ENCODE peak calls at places on chromosomes 2 and 18, in eight cellular contexts. H is tibial nerve, V is Peyer's patch, A is A549, T is right lobe of liver, W is thyroid gland, O is body of pancreas, X is uterus. S is an unnamed sample.

GRCh38 chr2:173171924-173172643 is 96.4 kb downstream of the MAP3K20 start:
- DNase-seq in H (no peak), V (no peak), A (peak; percentile 50), T (no peak), W (no peak), O (no peak), X (no peak), S (no peak)

GRCh38 chr2:241638063-241638660 is 669 bp downstream of the ATG4B start:
- DNase-seq in H (no peak), V (no peak), A (no peak), T (no peak), W (no peak), O (no peak), X (no peak), S (no peak)

GRCh38 chr2:209817818-209818420 is 46.3 kb downstream of the UNC80 start:
- DNase-seq in H (no peak), V (no peak), A (no peak), T (no peak), W (no peak), O (no peak), X (no peak), S (no peak)

GRCh38 chr2:208269091-208269490 is 3.0 kb downstream of the PIKFYVE start:
- DNase-seq in H (no peak), V (no peak), A (peak; percentile 12), T (no peak), W (no peak), O (no peak), X (no peak), S (no peak)

GRCh38 chr2:145845923-145846322 is 1326.0 kb upstream of the ZEB2 start:
- DNase-seq in H (no peak), V (no peak), A (no peak), T (no peak), W (no peak), O (no peak), X (no peak), S (no peak)

GRCh38 chr18:8797206-8797605 is 91.8 kb downstream of the MTCL1 start:
- DNase-seq in H (no peak), V (no peak), A (peak; percentile 16), T (no peak), W (no peak), O (peak; percentile 57), X (no peak), S (no peak)

GRCh38 chr18:49017813-49018552 is 67.2 kb upstream of the SMAD7 start:
- DNase-seq in H (no peak), V (peak; percentile 45), A (no peak), T (no peak), W (no peak), O (no peak), X (peak; percentile 9), S (no peak)

GRCh38 chr2:222193328-222194008 is 105.3 kb downstream of the PAX3 start:
- DNase-seq in H (no peak), V (no peak), A (no peak), T (no peak), W (no peak), O (no peak), X (no peak), S (no peak)

GRCh38 chr2:61769093-61769675 is 84.7 kb downstream of the FAM161A start:
- DNase-seq in H (no peak), V (no peak), A (no peak), T (no peak), W (no peak), O (no peak), X (no peak), S (no peak)

GRCh38 chr18:45962461-45962860 is 4.7 kb downstream of the EPG5 start:
- DNase-seq in H (no peak), V (no peak), A (no peak), T (no peak), W (peak; percentile 85), O (peak; percentile 33), X (no peak), S (no peak)

GRCh38 chr2:85838181-85838580 is 50.6 kb downstream of the ST3GAL5 start:
- DNase-seq in H (no peak), V (no peak), A (peak; percentile 36), T (no peak), W (no peak), O (no peak), X (no peak), S (no peak)

GRCh38 chr18:59021500-59021899 is 118.2 kb upstream of the SEC11C start:
- DNase-seq in H (no peak), V (no peak), A (no peak), T (peak; percentile 85), W (peak; percentile 21), O (no peak), X (no peak), S (no peak)

GRCh38 chr2:112582314-112582746 is 2.1 kb upstream of the CHCHD5 start:
- DNase-seq in H (peak; percentile 53), V (no peak), A (peak; percentile 65), T (no peak), W (peak; percentile 28), O (peak; percentile 33), X (no peak), S (peak; percentile 12)

GRCh38 chr2:151930042-151930441 is 101.8 kb upstream of the ARL5A start:
- DNase-seq in H (no peak), V (no peak), A (no peak), T (no peak), W (no peak), O (no peak), X (no peak), S (no peak)

GRCh38 chr18:48975817-48976649 is 25.3 kb upstream of the SMAD7 start:
- DNase-seq in H (no peak), V (peak; percentile 77), A (peak; percentile 62), T (no peak), W (peak; percentile 80), O (peak; percentile 84), X (no peak), S (peak; percentile 67)

GRCh38 chr2:33062665-33063249 is 116.0 kb downstream of the LTBP1 start:
- DNase-seq in H (no peak), V (no peak), A (no peak), T (no peak), W (no peak), O (no peak), X (no peak), S (no peak)

GRCh38 chr2:38430603-38431002 is 53.5 kb upstream of the ATL2 start:
- DNase-seq in H (no peak), V (no peak), A (no peak), T (no peak), W (no peak), O (no peak), X (no peak), S (no peak)

GRCh38 chr2:9693138-9693520 is 62.3 kb upstream of the YWHAQ start:
- DNase-seq in H (peak; percentile 34), V (no peak), A (no peak), T (no peak), W (no peak), O (no peak), X (peak; percentile 62), S (peak; percentile 68)

GRCh38 chr2:135709992-135710391 is 31.7 kb upstream of the UBXN4 start:
- DNase-seq in H (peak; percentile 51), V (peak; percentile 83), A (peak; percentile 31), T (peak; percentile 59), W (peak; percentile 66), O (peak; percentile 70), X (peak; percentile 45), S (peak; percentile 48)

GRCh38 chr2:16034151-16034974 is 94.0 kb downstream of the MYCN start:
- DNase-seq in H (no peak), V (no peak), A (peak; percentile 29), T (no peak), W (peak; percentile 48), O (no peak), X (no peak), S (no peak)

GRCh38 chr18:55858661-55859111 is 270.7 kb upstream of the TCF4 start:
- DNase-seq in H (no peak), V (no peak), A (no peak), T (no peak), W (no peak), O (no peak), X (no peak), S (no peak)
- H3K4me1 ChIP-seq in H (no peaks in the 10 kb centered on the region), V (no peaks in the 10 kb centered on the region), A (peaks cover 20% of the 10 kb centered on the region), T (no peaks in the 10 kb centered on the region), W (no peaks in the 10 kb centered on the region), O (no peaks in the 10 kb centered on the region), X (no peaks in the 10 kb centered on the region), S (peaks cover 1% of the 10 kb centered on the region)

DNA sequence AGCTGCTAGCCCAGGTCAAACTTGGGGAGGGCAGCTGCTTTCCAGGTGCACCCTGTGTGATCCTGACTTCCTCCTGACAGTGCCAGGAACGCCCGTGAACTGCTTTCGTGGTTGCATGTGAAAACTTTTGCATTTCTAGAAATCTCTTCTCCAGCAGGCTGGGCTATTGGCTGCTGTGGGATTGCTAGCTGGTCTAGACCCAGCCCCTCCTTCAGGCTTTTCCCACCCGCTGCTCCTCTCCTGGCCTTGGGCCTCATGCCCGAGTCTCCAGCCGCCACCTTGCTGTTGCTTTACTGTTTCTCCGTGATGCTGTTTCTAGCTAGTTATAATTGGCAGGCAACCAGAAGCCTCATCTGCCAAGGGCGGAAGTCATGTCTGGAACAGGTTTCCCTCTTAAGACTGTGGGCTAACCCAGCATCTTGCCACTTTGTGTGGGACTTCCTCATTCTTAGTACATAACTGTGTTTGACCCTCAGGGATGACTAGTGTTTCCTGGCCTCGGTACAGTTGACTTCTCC is 27.0 kb upstream of the MGAT4A start:
- DNase-seq in H (peak; percentile 74), V (peak; percentile 91), A (peak; percentile 70), T (no peak), W (peak; percentile 36), O (peak; percentile 73), X (peak; percentile 71), S (peak; percentile 69)
- H3K4me3 ChIP-seq in H (no peak overlapping the region), V (peak overlapping the region; percentile 7), A (no peak overlapping the region), T (no peak overlapping the region), W (no peak overlapping the region), O (no peak overlapping the region), X (no peak overlapping the region), S (no peak overlapping the region)

GRCh38 chr2:54572262-54572635 is 116.1 kb downstream of the SPTBN1 start:
- DNase-seq in H (no peak), V (no peak), A (peak; percentile 94), T (no peak), W (no peak), O (no peak), X (no peak), S (no peak)
- TF ChIP-seq POLR2A in H (no peak), V (no peak), A (no peak), T (no peak), W (no peak), O (no peak), X (no peak), S (no peak)

GRCh38 chr2:121564905-121565304 is 34.2 kb downstream of the RNU4ATAC start:
- DNase-seq in H (no peak), V (no peak), A (no peak), T (no peak), W (no peak), O (no peak), X (no peak), S (no peak)

GRCh38 chr2:121558329-121558728 is 27.6 kb downstream of the RNU4ATAC start:
- DNase-seq in H (no peak), V (no peak), A (no peak), T (no peak), W (no peak), O (no peak), X (no peak), S (no peak)

GRCh38 chr2:121562269-121563176 is 31.8 kb downstream of the RNU4ATAC start:
- DNase-seq in H (no peak), V (no peak), A (no peak), T (no peak), W (no peak), O (no peak), X (no peak), S (no peak)

GRCh38 chr2:121565389-121566250 is 34.9 kb downstream of the RNU4ATAC start:
- DNase-seq in H (no peak), V (no peak), A (no peak), T (no peak), W (no peak), O (no peak), X (no peak), S (no peak)

GRCh38 chr2:121561617-121562268 is 31.1 kb downstream of the RNU4ATAC start:
- DNase-seq in H (no peak), V (no peak), A (no peak), T (no peak), W (no peak), O (no peak), X (no peak), S (no peak)
- H3K4me1 ChIP-seq in H (no peaks in the 10 kb centered on the region), V (no peaks in the 10 kb centered on the region), A (peaks cover 18% of the 10 kb centered on the region), T (no peaks in the 10 kb centered on the region), W (peaks cover 14% of the 10 kb centered on the region), O (peaks cover 28% of the 10 kb centered on the region), X (no peaks in the 10 kb centered on the region), S (peaks cover 32% of the 10 kb centered on the region)

S was measured in heart left ventricle.